ENCODE peak calls at places on chromosomes 13 and 19, in four cellular contexts. J is transverse colon, F is fibroblast of lung, Q is lung. T is an unnamed sample.

GRCh38 chr19:17944301-17944700 is 11.5 kb downstream of the CCDC124 start:
- DNase-seq in F (peak; percentile 86), J (no peak), Q (no peak), T (no peak)

GRCh38 chr19:15471639-15472101 is 7.3 kb upstream of the RASAL3 start:
- DNase-seq in Q (no peak), J (no peak), F (no peak), T (no peak)

GRCh38 chr19:7927605-7928333 is 1.8 kb upstream of the CTXN1 start:
- DNase-seq in F (no peak), J (no peak), Q (no peak), T (no peak)

GRCh38 chr19:7435602-7436001 is 53.2 kb downstream of the PEX11G start:
- DNase-seq in Q (no peak), F (no peak), J (no peak), T (no peak)

GRCh38 chr19:36110487-36111199 is at the start of gene OVOL3:
- DNase-seq in Q (no peak), F (no peak), J (no peak), T (no peak)

GRCh38 chr13:44474122-44474910 is 100.7 kb downstream of the SERP2 start:
- DNase-seq in J (no peak), Q (no peak), F (peak; percentile 29), T (peak; percentile 60)

GRCh38 chr19:33916792-33917191 is 120.1 kb downstream of the KCTD15 start:
- DNase-seq in F (no peak), Q (no peak), J (no peak), T (no peak)

GRCh38 chr19:7489609-7490044 is 792 bp upstream of the PEX11G start:
- DNase-seq in Q (no peak), F (no peak), J (peak; percentile 61), T (no peak)

GRCh38 chr19:42290523-42291436 is 11.2 kb upstream of the PRR19 start:
- DNase-seq in Q (no peak), J (no peak), F (no peak), T (no peak)

GRCh38 chr19:27660428-27660827 is 1552.5 kb downstream of the UQCRFS1 start:
- DNase-seq in Q (no peak), F (no peak), J (no peak), T (no peak)

GRCh38 chr13:55106509-55106908 is 2034.2 kb upstream of the PRR20A start:
- DNase-seq in F (no peak), J (no peak), Q (no peak), T (no peak)

GRCh38 chr19:18612772-18613588 is at the start of gene TMEM59L:
- DNase-seq in Q (no peak), F (no peak), J (no peak), T (peak; percentile 38)

GRCh38 chr19:52923782-52924593 is 760 bp upstream of the ZNF888 start:
- DNase-seq in Q (peak; percentile 65), F (peak; percentile 45), J (peak; percentile 74), T (peak; percentile 26)

GRCh38 chr19:17450264-17451075 is 2.0 kb upstream of the TMEM221 start:
- DNase-seq in Q (no peak), J (no peak), F (no peak), T (no peak)

GRCh38 chr19:53881482-53882390 is at the start of gene PRKCG:
- DNase-seq in F (no peak), Q (peak; percentile 31), J (peak; percentile 71), T (no peak)

GRCh38 chr19:3818479-3818878 is 32.3 kb upstream of the MATK start:
- DNase-seq in J (no peak), Q (no peak), F (no peak), T (no peak)

GRCh38 chr13:29921542-29921941 is 71.1 kb upstream of the UBL3 start:
- DNase-seq in J (no peak), F (no peak), Q (no peak), T (no peak)

GRCh38 chr19:38388310-38389100 is at the start of gene SPRED3:
- DNase-seq in Q (no peak), F (peak; percentile 70), J (no peak), T (peak; percentile 56)

GRCh38 chr13:113225515-113225914 is 16.1 kb downstream of the CUL4A start:
- DNase-seq in J (no peak), F (no peak), Q (no peak), T (no peak)

GRCh38 chr19:18519962-18520847 is 1.7 kb downstream of the ELL start:
- DNase-seq in F (peak; percentile 74), Q (peak; percentile 74), J (peak; percentile 83), T (peak; percentile 73)

GRCh38 chr13:109644956-109645355 is 141.4 kb downstream of the IRS2 start:
- DNase-seq in F (no peak), J (no peak), Q (no peak), T (no peak)

GRCh38 chr13:36101157-36101556 is 30.0 kb downstream of the DCLK1 start:
- DNase-seq in J (no peak), Q (no peak), F (no peak), T (no peak)

GRCh38 chr19:39046037-39046821 is 13.9 kb upstream of the FBXO27 start:
- DNase-seq in J (no peak), F (no peak), Q (no peak), T (peak; percentile 65)

GRCh38 chr13:57629391-57629804 is 2.1 kb upstream of the PCDH17 start:
- DNase-seq in Q (no peak), J (no peak), F (peak; percentile 40), T (peak; percentile 45)

GRCh38 chr19:28213476-28214082 is 999.4 kb downstream of the UQCRFS1 start:
- DNase-seq in F (no peak), J (no peak), Q (no peak), T (peak; percentile 58)

GRCh38 chr13:75705908-75706307 is 69.8 kb downstream of the LMO7 start:
- DNase-seq in Q (no peak), J (no peak), F (no peak), T (no peak)

GRCh38 chr19:18317998-18318800 is 4.7 kb downstream of the LSM4 start:
- DNase-seq in Q (no peak), J (peak; percentile 49), F (no peak), T (no peak)

GRCh38 chr19:5083547-5083965 is 114.6 kb downstream of the KDM4B start:
- DNase-seq in Q (no peak), J (no peak), F (no peak), T (no peak)

GRCh38 chr19:49431330-49431749 is 6.2 kb downstream of the GFY start:
- DNase-seq in F (no peak), J (no peak), Q (no peak), T (no peak)

GRCh38 chr13:64371045-64371444 is 2859.1 kb downstream of the PCDH9 start:
- DNase-seq in F (no peak), Q (no peak), J (no peak), T (no peak)

GRCh38 chr13:37747071-37747612 is 122.4 kb downstream of the TRPC4 start:
- DNase-seq in Q (no peak), F (peak; percentile 91), J (no peak), T (no peak)

GRCh38 chr13:59458908-59459579 is 704.7 kb downstream of the DIAPH3 start:
- DNase-seq in F (peak; percentile 96), J (no peak), Q (no peak), T (no peak)

GRCh38 chr13:69565334-69565733 is 542.3 kb upstream of the ATXN8OS start:
- DNase-seq in Q (no peak), F (peak; percentile 41), J (peak; percentile 12), T (peak; percentile 21)

GRCh38 chr19:14048439-14049153 is 13.3 kb downstream of the PALM3 start:
- DNase-seq in Q (peak; percentile 68), J (peak; percentile 72), F (no peak), T (peak; percentile 73)

GRCh38 chr19:6865849-6866248 is 21.5 kb upstream of the ADGRE1 start:
- DNase-seq in Q (no peak), F (no peak), J (no peak), T (no peak)

GRCh38 chr13:27728271-27728670 is 64.0 kb upstream of the GSX1 start:
- DNase-seq in F (no peak), Q (no peak), J (no peak), T (no peak)
- TF ChIP-seq CTCF in F (no peak), Q (no peak), J (no peak), T (no peak)

GRCh38 chr19:22600690-22601648 is 33.2 kb upstream of the ZNF492 start:
- DNase-seq in Q (peak; percentile 24), J (no peak), F (no peak), T (no peak)

GRCh38 chr19:22595422-22595821 is 38.7 kb upstream of the ZNF492 start:
- DNase-seq in F (no peak), J (no peak), Q (no peak), T (no peak)

GRCh38 chr19:22595918-22596341 is 38.2 kb upstream of the ZNF492 start:
- DNase-seq in Q (no peak), J (no peak), F (no peak), T (peak; percentile 86)
- H3K9me3 ChIP-seq in Q (no peaks in the 10 kb centered on the region), J (peaks cover 4% of the 10 kb centered on the region), F (no peaks in the 10 kb centered on the region), T (no peaks in the 10 kb centered on the region)

DNA sequence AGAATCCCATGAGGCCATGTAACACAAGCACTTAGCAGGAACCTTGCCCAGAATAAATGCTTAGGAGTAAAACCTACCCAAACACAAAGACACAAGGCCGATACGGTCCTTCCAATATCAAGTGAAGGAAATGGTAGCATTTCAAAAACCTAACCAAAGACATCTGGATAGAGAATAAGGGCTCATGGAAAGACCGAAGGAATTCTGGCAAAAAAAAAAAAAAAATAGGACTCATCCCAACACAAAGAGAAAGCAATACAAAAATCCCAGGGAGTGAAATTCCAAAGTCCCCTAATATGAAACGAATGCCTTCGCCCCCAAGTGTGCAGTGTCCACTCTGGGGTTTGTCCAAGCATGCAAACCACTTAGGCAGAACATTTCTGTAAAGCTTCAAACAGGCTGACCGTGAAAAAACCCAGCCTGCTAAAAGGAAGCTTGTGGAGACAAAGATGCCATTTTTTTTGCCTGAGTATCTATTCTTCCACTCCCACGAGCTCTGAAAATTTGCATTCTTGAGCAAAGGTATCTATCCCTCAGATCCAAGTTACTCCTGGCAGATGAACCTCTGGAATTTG is 10.9 kb downstream of the ZC3H4 start:
- DNase-seq in J (no peak), F (no peak), Q (no peak), T (no peak)
- H3K4me1 ChIP-seq in J (peaks cover 40% of the 10 kb centered on the region), F (peaks cover 7% of the 10 kb centered on the region), Q (peaks cover 17% of the 10 kb centered on the region), T (peaks cover 30% of the 10 kb centered on the region)

GRCh38 chr19:44675516-44675915 is 4.2 kb downstream of the CEACAM19 start:
- DNase-seq in Q (no peak), F (no peak), J (no peak), T (no peak)

GRCh38 chr19:44680536-44680935 is 9.3 kb downstream of the CEACAM19 start:
- DNase-seq in F (no peak), J (no peak), Q (no peak), T (no peak)

GRCh38 chr19:44673510-44673909 is 2.2 kb downstream of the CEACAM19 start:
- DNase-seq in F (no peak), Q (no peak), J (no peak), T (no peak)

GRCh38 chr19:44681992-44682790 is 10.9 kb downstream of the CEACAM19 start:
- DNase-seq in F (no peak), J (no peak), Q (no peak), T (no peak)

DNA sequence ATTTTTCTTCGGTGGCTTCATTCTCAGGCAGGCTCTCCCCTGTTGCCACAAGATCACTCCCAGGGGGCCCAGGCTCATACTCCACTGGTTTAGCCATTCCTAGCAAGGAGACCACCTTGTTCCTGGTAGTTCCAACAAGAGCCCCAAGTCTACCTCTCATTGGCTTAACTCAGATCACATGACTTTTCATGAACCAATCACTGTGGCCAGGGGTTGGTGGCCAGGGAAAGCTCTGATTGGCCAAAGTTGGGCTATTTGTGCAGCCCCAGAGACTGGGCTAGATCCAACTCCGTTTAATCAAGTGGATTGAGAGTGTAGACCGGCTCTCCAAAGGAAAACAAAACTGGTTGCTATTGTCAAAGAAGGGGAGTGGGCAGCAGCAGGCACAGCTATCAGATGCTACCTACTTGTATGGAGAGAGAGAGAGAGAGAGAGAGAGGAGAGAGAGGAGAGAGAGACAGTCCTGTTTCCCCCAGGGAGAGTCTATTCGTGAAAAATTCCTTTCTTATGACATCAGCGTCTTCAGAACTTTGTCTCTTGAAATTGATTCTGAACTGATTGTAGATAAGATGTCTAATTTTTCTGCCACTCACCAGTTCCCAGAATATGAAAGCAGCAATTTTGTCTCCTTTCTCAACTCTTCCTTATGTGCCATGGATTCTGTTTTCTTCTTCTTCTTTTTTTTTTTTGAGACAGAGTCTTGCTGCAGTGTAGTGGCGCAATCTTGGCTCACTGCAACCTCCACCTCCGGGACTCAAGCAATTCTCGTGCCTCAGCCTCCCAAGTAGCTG is 5.9 kb downstream of the CEACAM19 start:
- DNase-seq in J (no peak), F (peak; percentile 55), Q (no peak), T (peak; percentile 62)
- TF ChIP-seq CTCF in J (no peak), F (no peak), Q (no peak), T (no peak)